ENCODE peak calls at places on chromosomes 13 and 19, in five cellular contexts. O is mammary epithelial cell, V is HCT116, Y is A673, M is neural progenitor cell. S is an unnamed sample.

GRCh38 chr13:41284512-41285288 is 21.3 kb upstream of the MTRF1 start:
- DNase-seq in O (peak; percentile 96), V (peak; percentile 48), Y (no peak), M (no peak), S (peak; percentile 83)

GRCh38 chr19:53394522-53394973 is 401 bp upstream of the ZNF765 start:
- DNase-seq in O (no peak), V (no peak), Y (no peak), M (peak; percentile 81), S (no peak)

GRCh38 chr19:35090795-35091214 is 24.8 kb upstream of the FXYD3 start:
- DNase-seq in O (no peak), V (no peak), Y (peak; percentile 50), M (peak; percentile 66), S (no peak)

GRCh38 chr13:36438594-36439483 is 6.5 kb downstream of the CCNA1 start:
- DNase-seq in O (no peak), V (no peak), Y (no peak), M (no peak), S (no peak)

GRCh38 chr19:34248941-34249340 is 5.4 kb upstream of the GARRE1 start:
- DNase-seq in O (no peak), V (no peak), Y (no peak), M (no peak), S (no peak)

GRCh38 chr13:24737042-24737441 is 26.9 kb upstream of the RNF17 start:
- DNase-seq in O (no peak), V (no peak), Y (no peak), M (peak; percentile 45), S (no peak)

GRCh38 chr13:71801781-71802180 is 65.2 kb downstream of the DACH1 start:
- DNase-seq in O (no peak), V (no peak), Y (peak; percentile 63), M (peak; percentile 61), S (no peak)

GRCh38 chr13:59877933-59878332 is 285.8 kb downstream of the DIAPH3 start:
- DNase-seq in O (peak; percentile 3), V (no peak), Y (no peak), M (no peak), S (no peak)

GRCh38 chr13:79775830-79776229 is 294.9 kb downstream of the NDFIP2 start:
- DNase-seq in O (peak; percentile 46), V (peak; percentile 7), Y (peak; percentile 79), M (peak; percentile 61), S (no peak)

GRCh38 chr13:49366841-49367240 is 77.0 kb downstream of the CAB39L start:
- DNase-seq in O (no peak), V (no peak), Y (no peak), M (no peak), S (no peak)

GRCh38 chr13:106182404-106182803 is 353.1 kb downstream of the EFNB2 start:
- DNase-seq in O (peak; percentile 92), V (peak; percentile 35), Y (peak; percentile 48), M (no peak), S (peak; percentile 13)

GRCh38 chr13:103099894-103100293 is 33.7 kb upstream of the SLC10A2 start:
- DNase-seq in O (peak; percentile 30), V (no peak), Y (no peak), M (no peak), S (peak; percentile 48)

DNA sequence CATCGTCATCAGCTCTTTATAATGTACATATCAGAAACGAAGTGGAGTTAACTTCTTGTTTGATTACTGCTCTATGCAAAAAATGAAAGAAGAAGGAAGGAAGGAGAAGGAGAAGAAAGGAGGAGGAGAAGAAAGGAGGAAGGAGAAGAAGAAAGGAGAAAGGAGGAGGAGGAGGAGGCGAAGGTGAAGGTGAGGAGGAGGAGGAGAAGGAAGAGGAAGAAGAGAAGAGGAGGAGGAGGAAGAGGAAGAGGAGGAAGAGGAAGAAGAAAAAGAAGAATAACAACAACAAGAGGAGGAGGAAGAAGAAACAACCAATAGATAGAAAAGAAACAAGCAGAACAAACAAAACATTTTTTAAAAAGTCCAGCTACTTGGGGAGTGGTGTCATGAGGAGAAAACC is 13.1 kb downstream of the NUFIP1 start:
- DNase-seq in O (no peak), V (no peak), Y (no peak), M (no peak), S (no peak)
- H3K36me3 ChIP-seq in O (peaks cover 12% of the 10 kb centered on the region), V (peaks cover 37% of the 10 kb centered on the region), Y (peaks cover 39% of the 10 kb centered on the region), M (peaks cover 14% of the 10 kb centered on the region), S (peaks cover 11% of the 10 kb centered on the region)

GRCh38 chr19:42323852-42324654 is 1.4 kb upstream of the MEGF8 start:
- DNase-seq in O (no peak), V (no peak), Y (peak; percentile 37), M (peak; percentile 62), S (no peak)
- TF ChIP-seq EZH2 in O (no peak), V (no peak), Y (no peak), M (peak; percentile 99), S (peak; percentile 51)

DNA sequence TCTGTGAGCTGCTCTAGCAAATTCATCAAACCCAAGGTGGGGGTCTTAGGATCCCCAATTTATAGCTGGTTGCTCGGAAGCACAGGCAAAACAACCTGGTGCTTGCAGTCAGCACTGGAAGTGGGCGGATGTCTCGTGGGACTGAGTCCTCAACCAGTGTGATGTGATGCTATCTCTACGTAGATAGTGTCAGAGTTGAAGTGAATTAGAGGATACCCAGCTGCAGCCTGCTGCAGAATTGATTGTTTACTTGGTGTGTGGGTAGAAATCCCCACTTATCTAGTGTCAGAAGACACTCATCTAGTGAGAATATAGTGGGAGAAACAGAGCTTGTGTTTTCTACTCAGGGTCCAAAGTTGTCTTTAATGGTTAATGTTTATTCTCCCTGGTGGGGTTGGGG is 63.3 kb downstream of the CBY2 start:
- DNase-seq in O (no peak), V (no peak), Y (peak; percentile 36), M (no peak), S (no peak)
- H3K27ac ChIP-seq in O (no peak overlapping the region), V (no peak overlapping the region), Y (no peak overlapping the region), M (no peak overlapping the region), S (no peak overlapping the region)

DNA sequence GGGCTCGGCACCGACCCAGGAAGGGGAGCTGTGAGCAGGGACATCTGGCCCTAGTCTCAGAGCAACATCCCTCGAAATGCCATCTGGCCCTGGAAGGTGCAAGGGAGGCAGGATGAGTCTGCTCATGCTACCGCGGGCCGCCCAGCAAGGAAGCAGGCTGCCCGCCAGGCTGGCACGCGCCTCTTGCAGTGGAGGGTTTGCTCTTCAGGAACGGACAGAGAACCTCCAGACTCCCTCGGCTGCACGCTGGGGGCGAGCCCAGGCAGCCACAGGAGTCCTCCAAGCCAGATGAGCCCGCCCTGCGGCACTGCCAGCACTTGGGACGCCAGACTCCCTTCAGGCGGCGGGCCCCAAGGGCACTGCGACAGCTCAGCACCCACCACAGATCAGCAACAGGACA is 10.1 kb upstream of the ATP8B3 start:
- DNase-seq in O (no peak), V (no peak), Y (no peak), M (no peak), S (no peak)
- H3K36me3 ChIP-seq in O (peaks cover 15% of the 10 kb centered on the region), V (peaks cover 16% of the 10 kb centered on the region), Y (peaks cover 42% of the 10 kb centered on the region), M (no peaks in the 10 kb centered on the region), S (peaks cover 34% of the 10 kb centered on the region)

GRCh38 chr19:9935409-9936062 is 779 bp downstream of the OLFM2 start:
- DNase-seq in O (no peak), V (no peak), Y (no peak), M (peak; percentile 25), S (no peak)
- TF ChIP-seq EZH2 in O (peak; percentile 65), V (no peak), Y (no peak), M (peak; percentile 27), S (peak; percentile 81)

GRCh38 chr19:13821292-13821691 is 26.0 kb downstream of the ZSWIM4 start:
- DNase-seq in O (no peak), V (no peak), Y (no peak), M (no peak), S (no peak)

GRCh38 chr19:13825489-13826475 is 30.5 kb downstream of the ZSWIM4 start:
- DNase-seq in O (no peak), V (no peak), Y (peak; percentile 89), M (peak; percentile 75), S (no peak)

GRCh38 chr19:13823901-13824300 is 28.7 kb downstream of the ZSWIM4 start:
- DNase-seq in O (no peak), V (no peak), Y (no peak), M (no peak), S (no peak)

GRCh38 chr19:13824703-13825102 is 29.5 kb downstream of the ZSWIM4 start:
- DNase-seq in O (no peak), V (no peak), Y (no peak), M (no peak), S (no peak)

DNA sequence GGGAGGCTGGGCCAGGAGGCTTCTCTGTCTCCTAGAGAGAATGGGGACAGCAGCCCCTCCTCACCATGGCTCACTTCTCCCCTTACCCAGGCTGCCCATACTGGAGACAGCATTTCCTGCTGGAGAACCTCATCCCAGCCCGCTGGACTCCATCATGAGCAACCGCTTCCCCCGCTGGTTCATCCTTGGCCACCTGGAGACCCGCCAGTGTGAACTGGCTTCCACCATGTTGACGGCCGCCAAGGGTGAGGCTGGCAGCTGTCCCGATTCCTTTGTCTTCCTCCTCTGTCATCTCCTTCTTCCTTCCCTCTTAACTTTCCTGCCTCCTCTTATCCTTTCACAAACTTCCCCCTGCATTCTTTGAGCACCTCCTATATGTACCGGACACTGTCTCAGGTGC is 28.0 kb downstream of the ZSWIM4 start:
- DNase-seq in O (no peak), V (no peak), Y (no peak), M (no peak), S (no peak)
- H3K27ac ChIP-seq in O (no peak overlapping the region), V (no peak overlapping the region), Y (no peak overlapping the region), M (no peak overlapping the region), S (no peak overlapping the region)